ENCODE peak calls at places on chromosomes 7 and 10, in eight cellular contexts. Y is CD4-positive, CD25-positive, alpha-beta regulatory T cell; E is thoracic aorta; I is GM23338; Q is CD8-positive, alpha-beta T cell; N is fibroblast of lung; V is MM.1S; R is ascending aorta. O is an unnamed sample.
A peak's percentile ranks its signal among the peaks of the same experiment; 100 is the strongest.

GRCh38 chr7:79272066-79272669 is 181.3 kb downstream of the MAGI2 start:
- DNase-seq in E (no peak), V (peak; percentile 59), Y (peak; percentile 6), N (peak; percentile 74), Q (no peak), I (peak; percentile 62), R (no peak), O (peak; percentile 66)

GRCh38 chr7:82704121-82704520 is 260.5 kb upstream of the CACNA2D1 start:
- DNase-seq in R (no peak), Y (no peak), Q (no peak), E (no peak), V (no peak), N (no peak), I (no peak), O (no peak)

GRCh38 chr10:119507115-119507514 is 35.4 kb downstream of the RGS10 start:
- DNase-seq in N (no peak), R (no peak), Y (no peak), I (no peak), E (no peak), Q (no peak), V (no peak), O (no peak)

GRCh38 chr10:117004627-117005453 is at the start of gene SHTN1:
- DNase-seq in Q (peak; percentile 23), V (peak; percentile 63), I (peak; percentile 72), Y (peak; percentile 30), R (peak; percentile 76), E (peak; percentile 7), N (peak; percentile 28), O (peak; percentile 80)

GRCh38 chr10:132919374-132920100 is 22.8 kb downstream of the CFAP46 start:
- DNase-seq in Y (no peak), N (no peak), E (no peak), R (no peak), V (no peak), I (no peak), Q (no peak), O (no peak)

GRCh38 chr10:35758086-35758485 is 116.0 kb upstream of the FZD8 start:
- DNase-seq in R (peak; percentile 68), V (no peak), Q (no peak), N (no peak), E (no peak), I (no peak), Y (no peak), O (no peak)

GRCh38 chr10:59997807-59998525 is 91.6 kb upstream of the CCDC6 start:
- DNase-seq in E (no peak), N (no peak), R (no peak), Y (no peak), V (no peak), I (no peak), Q (no peak), O (peak; percentile 4)

GRCh38 chr10:8039323-8039922 is 15.1 kb upstream of the GATA3 start:
- DNase-seq in E (no peak), Q (no peak), N (no peak), R (no peak), I (peak; percentile 60), V (no peak), Y (peak; percentile 20), O (peak; percentile 30)

GRCh38 chr7:155066417-155066950 is 3.6 kb upstream of the HTR5A start:
- DNase-seq in E (no peak), Y (no peak), V (no peak), N (peak; percentile 52), I (peak; percentile 29), Q (no peak), R (no peak), O (no peak)

GRCh38 chr7:21580073-21580521 is 37.3 kb downstream of the DNAH11 start:
- DNase-seq in Y (no peak), I (no peak), V (peak; percentile 29), E (no peak), N (peak; percentile 94), Q (no peak), R (no peak), O (no peak)

GRCh38 chr10:103712898-103713498 is 142.4 kb downstream of the SH3PXD2A start:
- DNase-seq in V (peak; percentile 74), E (peak; percentile 62), R (peak; percentile 90), Q (peak; percentile 68), I (peak; percentile 91), Y (peak; percentile 74), N (peak; percentile 83), O (peak; percentile 84)

GRCh38 chr10:95480102-95480900 is 80.9 kb downstream of the SORBS1 start:
- DNase-seq in Y (no peak), V (no peak), N (no peak), R (no peak), E (no peak), Q (no peak), I (no peak), O (no peak)

GRCh38 chr10:44853148-44853734 is 57.9 kb upstream of the TMEM72 start:
- DNase-seq in E (no peak), Y (no peak), I (no peak), N (peak; percentile 58), R (no peak), Q (no peak), V (peak; percentile 34), O (no peak)

DNA sequence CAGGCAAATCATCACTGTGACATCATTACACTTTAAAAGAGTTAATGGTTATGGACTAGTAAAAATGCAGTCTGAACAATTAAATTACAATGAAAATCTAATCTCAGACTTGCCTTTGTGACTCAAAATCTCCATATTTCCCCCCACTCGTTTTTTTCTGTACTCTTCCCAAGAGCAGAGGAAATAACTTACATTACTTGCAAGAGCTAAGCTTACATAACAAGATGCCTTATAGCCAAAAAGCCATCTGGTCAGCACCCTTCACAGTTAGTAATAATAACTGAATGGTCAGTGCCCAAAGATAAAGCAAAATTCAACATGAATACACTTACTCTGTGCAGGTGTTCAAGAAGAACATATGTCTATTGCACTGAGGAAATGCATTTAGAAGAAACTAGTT is 1381.5 kb upstream of the CELF2 start:
- DNase-seq in V (no peak), Y (no peak), R (no peak), Q (no peak), N (no peak), E (no peak), I (no peak), O (no peak)
- H3K36me3 ChIP-seq in V (no peaks in the 10 kb centered on the region), Y (no peaks in the 10 kb centered on the region), R (no peaks in the 10 kb centered on the region), Q (no peaks in the 10 kb centered on the region), N (no peaks in the 10 kb centered on the region), E (no peaks in the 10 kb centered on the region), I (no peaks in the 10 kb centered on the region), O (no peaks in the 10 kb centered on the region)

DNA sequence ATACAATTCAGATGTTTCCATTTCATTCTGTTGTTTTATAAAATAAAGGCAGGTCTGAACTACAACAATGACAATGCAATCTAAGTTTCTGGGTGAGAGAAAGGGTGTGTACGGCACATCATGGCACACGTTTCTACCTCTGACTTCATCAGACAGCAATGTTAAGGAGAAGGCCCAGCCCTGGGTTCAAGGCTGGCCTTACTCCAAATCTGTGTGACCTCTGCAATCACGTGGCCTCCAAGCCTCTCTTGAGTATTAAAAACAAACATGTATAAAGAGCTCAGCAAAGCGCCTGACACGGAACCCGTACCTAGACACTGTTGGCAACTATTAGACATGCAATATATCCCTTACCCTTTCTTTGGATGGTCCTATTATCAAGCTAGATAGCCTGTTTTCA is 114.1 kb downstream of the LARP4B start:
- DNase-seq in Y (no peak), N (no peak), R (no peak), V (no peak), I (no peak), E (no peak), Q (no peak), O (no peak)
- H3K36me3 ChIP-seq in Y (peaks cover 81% of the 10 kb centered on the region), N (peaks cover 31% of the 10 kb centered on the region), R (peaks cover 92% of the 10 kb centered on the region), V (peaks cover 19% of the 10 kb centered on the region), I (peaks cover 58% of the 10 kb centered on the region), E (peaks cover 49% of the 10 kb centered on the region), Q (peaks cover 52% of the 10 kb centered on the region), O (peaks cover 69% of the 10 kb centered on the region)

GRCh38 chr10:100945754-100946153 is 23.6 kb upstream of the SEMA4G start:
- DNase-seq in I (no peak), V (no peak), E (no peak), Q (no peak), Y (no peak), N (no peak), R (no peak), O (no peak)
- H3K36me3 ChIP-seq in I (peaks cover 39% of the 10 kb centered on the region), V (no peaks in the 10 kb centered on the region), E (peaks cover 50% of the 10 kb centered on the region), Q (peaks cover 25% of the 10 kb centered on the region), Y (peaks cover 71% of the 10 kb centered on the region), N (peaks cover 11% of the 10 kb centered on the region), R (peaks cover 95% of the 10 kb centered on the region), O (peaks cover 89% of the 10 kb centered on the region)

DNA sequence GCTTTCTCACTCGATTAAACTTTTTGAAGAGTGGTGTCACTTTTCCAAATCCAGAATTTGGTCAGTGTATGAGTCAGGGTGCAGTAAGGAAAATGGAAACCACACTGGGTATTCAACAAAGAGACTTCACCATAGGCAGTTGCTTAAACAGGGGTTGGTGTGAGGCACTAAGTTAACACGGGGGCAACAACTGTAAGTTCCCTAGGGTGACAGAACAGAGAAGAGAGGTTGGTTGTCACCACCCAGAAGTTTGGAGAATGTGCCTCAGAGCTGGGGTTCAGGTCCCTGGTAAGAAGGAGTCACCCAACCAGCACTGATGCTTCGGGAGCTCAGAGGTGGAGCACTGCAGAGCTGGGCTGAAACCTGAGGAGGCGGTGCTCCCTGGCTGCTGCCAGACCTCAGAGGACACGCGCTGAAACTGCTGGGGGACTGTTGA is 170.4 kb downstream of the ARID5B start:
- DNase-seq in Y (no peak), R (no peak), Q (no peak), N (no peak), V (no peak), E (no peak), I (no peak), O (no peak)
- H3K36me3 ChIP-seq in Y (peaks cover 84% of the 10 kb centered on the region), R (peaks cover 82% of the 10 kb centered on the region), Q (no peaks in the 10 kb centered on the region), N (peaks cover 33% of the 10 kb centered on the region), V (peaks cover 30% of the 10 kb centered on the region), E (peaks cover 22% of the 10 kb centered on the region), I (no peaks in the 10 kb centered on the region), O (peaks cover 45% of the 10 kb centered on the region)

GRCh38 chr10:69831231-69831855 is 29.6 kb downstream of the COL13A1 start:
- DNase-seq in Y (no peak), Q (no peak), V (no peak), N (no peak), E (no peak), R (no peak), I (no peak), O (no peak)
- H3K36me3 ChIP-seq in Y (no peaks in the 10 kb centered on the region), Q (no peaks in the 10 kb centered on the region), V (no peaks in the 10 kb centered on the region), N (no peaks in the 10 kb centered on the region), E (no peaks in the 10 kb centered on the region), R (no peaks in the 10 kb centered on the region), I (no peaks in the 10 kb centered on the region), O (no peaks in the 10 kb centered on the region)

GRCh38 chr7:83704564-83704963 is 55.6 kb upstream of the SEMA3E start:
- DNase-seq in V (no peak), E (no peak), N (no peak), I (no peak), Q (no peak), Y (no peak), R (no peak), O (no peak)

GRCh38 chr7:83708531-83708930 is 59.6 kb upstream of the SEMA3E start:
- DNase-seq in I (no peak), N (no peak), Q (no peak), Y (no peak), V (no peak), R (no peak), E (no peak), O (no peak)
- H3K36me3 ChIP-seq in I (no peaks in the 10 kb centered on the region), N (no peaks in the 10 kb centered on the region), Q (no peaks in the 10 kb centered on the region), Y (no peaks in the 10 kb centered on the region), V (no peaks in the 10 kb centered on the region), R (no peaks in the 10 kb centered on the region), E (no peaks in the 10 kb centered on the region), O (no peaks in the 10 kb centered on the region)

DNA sequence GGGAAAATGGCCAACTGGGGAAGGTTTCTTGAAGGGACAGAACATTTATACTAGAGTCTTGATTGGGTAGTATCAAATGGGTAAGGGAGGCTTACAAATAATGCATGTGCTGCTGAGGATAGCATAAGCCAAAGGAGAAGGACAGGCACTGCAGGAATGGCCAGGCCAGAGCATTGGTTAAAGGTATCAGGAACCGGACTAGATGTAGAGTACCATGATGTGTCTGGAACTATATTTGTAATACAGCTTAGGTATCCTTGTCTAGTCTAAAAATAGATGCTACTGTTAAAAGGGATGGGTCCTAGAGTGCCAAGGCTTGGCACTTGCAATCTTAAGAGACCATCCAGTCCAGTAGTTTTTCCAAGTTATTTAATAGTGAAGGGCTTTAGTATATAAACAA is 20.3 kb downstream of the TMEM243 start:
- DNase-seq in Q (no peak), Y (no peak), N (no peak), V (no peak), I (no peak), E (no peak), R (no peak), O (no peak)
- H3K36me3 ChIP-seq in Q (peaks cover 20% of the 10 kb centered on the region), Y (peaks cover 73% of the 10 kb centered on the region), N (peaks cover 3% of the 10 kb centered on the region), V (peaks cover 9% of the 10 kb centered on the region), I (peaks cover 37% of the 10 kb centered on the region), E (peaks cover 18% of the 10 kb centered on the region), R (peaks cover 31% of the 10 kb centered on the region), O (peaks cover 47% of the 10 kb centered on the region)